ENCODE peak calls at places on chromosomes 4 and X, in ten cellular contexts. F, W, J, T, M, L, E, O, G and D are unnamed samples.

GRCh38 chr4:76956961-76957738 is 7.6 kb downstream of the SEPTIN11 start:
- ATAC-seq in F (no peak), W (peak), J (peak), T (peak), M (peak), L (no peak), E (peak), O (no peak), G (peak), D (no peak)

GRCh38 chrX:134502686-134503085 is 42.7 kb downstream of the HPRT1 start:
- ATAC-seq in F (no peak), W (no peak), J (no peak), T (no peak), M (no peak), L (no peak), E (no peak), O (no peak), G (no peak), D (peak)

GRCh38 chr4:26860922-26861433 is 337 bp downstream of the STIM2 start:
- ATAC-seq in F (peak), W (peak), J (peak), T (peak), M (no peak), L (peak), E (peak), O (peak), G (peak), D (peak)

GRCh38 chr4:110837896-110838450 is 215.1 kb upstream of the PITX2 start:
- ATAC-seq in F (no peak), W (no peak), J (no peak), T (no peak), M (no peak), L (no peak), E (no peak), O (no peak), G (no peak), D (no peak)

GRCh38 chr4:579543-580175 is 3.6 kb upstream of the TMEM271 start:
- ATAC-seq in F (peak), W (no peak), J (no peak), T (no peak), M (no peak), L (no peak), E (no peak), O (no peak), G (no peak), D (no peak)

GRCh38 chrX:108072746-108073145 is 18.6 kb downstream of the PSMD10 start:
- ATAC-seq in F (no peak), W (no peak), J (no peak), T (no peak), M (no peak), L (no peak), E (no peak), O (no peak), G (no peak), D (no peak)

GRCh38 chr4:73257242-73257994 is 1.2 kb downstream of the ANKRD17 start:
- ATAC-seq in F (peak), W (peak), J (peak), T (peak), M (peak), L (peak), E (peak), O (peak), G (peak), D (peak)

GRCh38 chrX:8033175-8033574 is 106.0 kb upstream of the PNPLA4 start:
- ATAC-seq in F (no peak), W (no peak), J (no peak), T (no peak), M (no peak), L (no peak), E (no peak), O (no peak), G (no peak), D (no peak)

GRCh38 chrX:107729558-107730297 is 45.9 kb downstream of the TSC22D3 start:
- ATAC-seq in F (no peak), W (peak), J (no peak), T (peak), M (no peak), L (no peak), E (no peak), O (no peak), G (no peak), D (no peak)